ENCODE peak calls at places on chromosomes 16 and 17, in six cellular contexts. H, F, W, U, Y and T are unnamed samples.

GRCh38 chr17:28712037-28712704 is 483 bp upstream of the PROCA1 start:
- DNase-seq in H (no peak), W (peak; percentile 45), Y (no peak), F (no peak), U (peak; percentile 84), T (no peak)

GRCh38 chr17:30554839-30555751 is 77.9 kb downstream of the GOSR1 start:
- DNase-seq in Y (no peak), W (no peak), F (no peak), H (no peak), U (peak; percentile 73), T (no peak)

GRCh38 chr17:14875557-14876412 is 389.3 kb downstream of the PMP22 start:
- DNase-seq in F (no peak), U (no peak), H (no peak), W (no peak), Y (peak; percentile 38), T (no peak)

GRCh38 chr17:2929881-2930533 is 133.4 kb downstream of the OR1D5 start:
- DNase-seq in U (no peak), F (peak; percentile 39), H (no peak), W (no peak), Y (peak; percentile 68), T (no peak)

GRCh38 chr17:2215616-2216364 is 87.8 kb downstream of the SMG6 start:
- DNase-seq in Y (no peak), H (no peak), U (peak; percentile 84), W (peak; percentile 41), F (peak; percentile 87), T (peak; percentile 49)

GRCh38 chr16:62167551-62167950 is 131.3 kb upstream of the CDH8 start:
- DNase-seq in W (no peak), U (no peak), F (no peak), Y (no peak), H (no peak), T (no peak)

GRCh38 chr17:7204828-7205461 is 14.7 kb downstream of the DLG4 start:
- DNase-seq in F (peak; percentile 95), H (peak; percentile 56), W (peak; percentile 98), U (peak; percentile 95), Y (peak; percentile 73), T (peak; percentile 83)

GRCh38 chr17:55962931-55963378 is 190.3 kb upstream of the ANKFN1 start:
- DNase-seq in F (no peak), U (no peak), Y (no peak), W (no peak), H (no peak), T (no peak)

GRCh38 chr17:7676533-7676932 is 10.8 kb downstream of the TP53 start:
- DNase-seq in Y (no peak), F (no peak), U (no peak), W (no peak), H (no peak), T (no peak)

GRCh38 chr16:75761111-75761510 is 34.8 kb upstream of the CPHXL start:
- DNase-seq in H (no peak), F (peak; percentile 59), W (no peak), Y (no peak), U (no peak), T (no peak)

GRCh38 chr17:4708436-4708835 is 2.0 kb upstream of the ARRB2 start:
- DNase-seq in F (peak; percentile 83), H (no peak), U (peak; percentile 67), W (peak; percentile 36), Y (no peak), T (peak; percentile 49)

GRCh38 chr17:40707720-40708119 is 4.2 kb upstream of the KRT24 start:
- DNase-seq in H (no peak), Y (no peak), F (no peak), U (no peak), W (no peak), T (peak; percentile 58)

GRCh38 chr16:57264950-57265371 is 19.5 kb downstream of the PLLP start:
- DNase-seq in W (no peak), F (no peak), H (no peak), Y (peak; percentile 91), U (peak; percentile 57), T (peak; percentile 86)

GRCh38 chr16:67939507-67940435 is 3.1 kb upstream of the PSMB10 start:
- DNase-seq in H (no peak), U (peak; percentile 71), F (no peak), Y (peak; percentile 55), W (no peak), T (no peak)

GRCh38 chr17:65222216-65222738 is 85.1 kb downstream of the RGS9 start:
- DNase-seq in F (no peak), W (no peak), Y (no peak), U (no peak), H (no peak), T (no peak)

GRCh38 chr17:44865231-44865660 is 17.6 kb downstream of the HIGD1B start:
- DNase-seq in F (peak; percentile 68), U (peak; percentile 79), Y (peak; percentile 68), W (peak; percentile 42), H (peak; percentile 7), T (peak; percentile 66)

GRCh38 chr17:44864831-44865230 is 17.1 kb downstream of the HIGD1B start:
- DNase-seq in H (no peak), W (no peak), Y (no peak), U (peak; percentile 33), F (no peak), T (no peak)

GRCh38 chr17:44862278-44862914 is 14.7 kb downstream of the HIGD1B start:
- DNase-seq in F (no peak), W (no peak), U (peak; percentile 51), H (no peak), Y (no peak), T (no peak)

GRCh38 chr17:44865921-44866320 is 18.2 kb downstream of the HIGD1B start:
- DNase-seq in U (no peak), Y (no peak), F (no peak), W (no peak), H (no peak), T (no peak)

DNA sequence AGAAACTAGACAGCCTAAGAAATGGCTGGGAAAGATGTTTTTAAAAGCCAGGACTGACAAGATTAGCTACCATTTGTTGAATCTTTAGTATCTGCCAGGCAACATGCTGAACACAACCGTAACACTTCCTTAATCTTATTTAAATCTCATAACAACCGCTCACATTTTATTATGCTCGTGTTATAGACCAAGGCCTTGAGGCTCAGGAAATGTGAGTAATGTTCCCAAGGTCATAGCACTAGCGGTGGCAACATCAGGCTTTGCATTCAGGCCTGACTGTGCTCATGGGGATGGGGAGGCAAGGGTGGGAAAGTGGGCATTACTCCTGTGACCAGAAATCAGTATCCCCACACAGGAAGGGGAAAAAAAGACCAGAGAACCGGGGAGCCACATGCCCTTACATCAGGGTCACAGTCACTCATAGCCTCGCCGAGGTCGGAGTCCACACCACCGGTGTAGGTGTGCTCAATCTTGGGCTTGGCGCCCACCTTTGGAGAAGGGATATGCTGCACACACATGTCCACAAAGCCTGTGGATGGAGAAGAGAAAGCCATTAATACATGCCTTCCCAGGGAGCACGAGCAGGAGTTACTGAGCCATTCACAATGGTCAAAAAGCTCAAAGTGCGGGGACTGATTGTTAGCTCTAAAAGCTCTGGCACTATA is 15.7 kb downstream of the HIGD1B start:
- DNase-seq in W (no peak), U (peak; percentile 43), Y (no peak), H (no peak), F (no peak), T (no peak)
- H3K36me3 ChIP-seq in W (peaks cover 79% of the 10 kb centered on the region), U (peaks cover 10% of the 10 kb centered on the region), Y (peaks cover 41% of the 10 kb centered on the region), H (peaks cover 63% of the 10 kb centered on the region), F (peaks cover 31% of the 10 kb centered on the region), T (peaks cover 40% of the 10 kb centered on the region)

GRCh38 chr17:61455754-61456681 is 3.8 kb downstream of the TBX4 start:
- DNase-seq in F (no peak), U (no peak), H (no peak), Y (no peak), W (no peak), T (no peak)

GRCh38 chr17:61457226-61457983 is 5.2 kb downstream of the TBX4 start:
- DNase-seq in Y (no peak), F (peak; percentile 16), U (peak; percentile 72), H (no peak), W (no peak), T (no peak)

GRCh38 chr17:61458000-61458399 is 5.8 kb downstream of the TBX4 start:
- DNase-seq in W (no peak), F (no peak), Y (no peak), U (no peak), H (no peak), T (no peak)

GRCh38 chr17:61454932-61455753 is 2.9 kb downstream of the TBX4 start:
- DNase-seq in Y (no peak), F (no peak), U (no peak), W (no peak), H (no peak), T (no peak)

DNA sequence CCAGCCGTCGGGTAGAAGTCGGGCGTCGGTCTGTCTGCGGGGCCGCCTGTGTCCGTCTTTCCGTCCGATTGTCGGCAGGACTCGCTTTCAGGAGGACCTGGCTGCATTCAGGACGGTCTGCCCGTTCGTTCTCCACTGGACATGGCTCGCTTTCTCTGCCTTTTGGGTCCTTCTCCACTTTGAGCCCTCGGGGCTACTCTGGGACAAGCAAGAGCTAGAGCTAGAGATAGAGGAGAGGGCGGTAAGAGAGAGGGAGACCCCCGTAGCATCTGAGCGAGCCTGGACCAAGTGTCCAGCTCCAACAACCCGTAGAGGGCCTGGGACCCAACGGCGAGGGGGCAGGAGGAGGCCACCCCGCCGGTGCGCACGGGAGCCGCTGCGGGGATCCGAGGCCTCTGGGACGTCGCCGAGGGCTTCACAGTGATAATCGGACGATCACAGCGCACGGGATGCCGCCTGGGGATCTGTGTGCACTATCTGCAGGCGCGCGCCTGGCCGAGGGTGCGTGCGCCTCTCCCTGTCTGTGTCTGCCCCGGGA is 4.5 kb downstream of the TBX4 start:
- DNase-seq in W (no peak), U (peak; percentile 68), H (no peak), Y (no peak), F (no peak), T (no peak)
- H3K4me3 ChIP-seq in W (peak overlapping the region; percentile 25), U (no peak overlapping the region), H (peak overlapping the region; percentile 66), Y (no peak overlapping the region), F (no peak overlapping the region), T (peak overlapping the region; percentile 38)

DNA sequence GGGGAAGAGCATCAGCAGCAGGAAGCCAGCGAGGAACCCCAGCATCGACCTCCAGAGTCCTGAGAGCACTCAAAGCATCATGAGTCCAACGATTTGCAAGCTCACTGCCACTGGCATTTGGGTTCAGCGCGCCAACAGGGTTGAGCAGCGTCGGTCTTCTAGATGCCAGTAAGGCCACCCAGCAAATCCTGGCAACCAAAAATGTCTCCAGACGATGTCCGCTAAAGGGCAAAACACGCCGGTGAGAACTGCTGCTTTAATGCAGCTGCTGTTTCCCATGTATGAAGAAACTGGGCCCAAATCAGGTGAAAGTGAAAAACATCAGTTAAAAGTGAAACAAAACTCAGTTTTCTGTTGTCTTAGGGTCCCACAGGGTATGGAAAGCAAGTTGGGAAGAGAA is 70.2 kb downstream of the ANKRD11 start:
- DNase-seq in U (no peak), H (no peak), W (no peak), Y (no peak), F (no peak), T (no peak)
- H3K4me1 ChIP-seq in U (peaks cover 3% of the 10 kb centered on the region), H (peaks cover 60% of the 10 kb centered on the region), W (peaks cover 25% of the 10 kb centered on the region), Y (peaks cover 58% of the 10 kb centered on the region), F (no peaks in the 10 kb centered on the region), T (peaks cover 27% of the 10 kb centered on the region)

DNA sequence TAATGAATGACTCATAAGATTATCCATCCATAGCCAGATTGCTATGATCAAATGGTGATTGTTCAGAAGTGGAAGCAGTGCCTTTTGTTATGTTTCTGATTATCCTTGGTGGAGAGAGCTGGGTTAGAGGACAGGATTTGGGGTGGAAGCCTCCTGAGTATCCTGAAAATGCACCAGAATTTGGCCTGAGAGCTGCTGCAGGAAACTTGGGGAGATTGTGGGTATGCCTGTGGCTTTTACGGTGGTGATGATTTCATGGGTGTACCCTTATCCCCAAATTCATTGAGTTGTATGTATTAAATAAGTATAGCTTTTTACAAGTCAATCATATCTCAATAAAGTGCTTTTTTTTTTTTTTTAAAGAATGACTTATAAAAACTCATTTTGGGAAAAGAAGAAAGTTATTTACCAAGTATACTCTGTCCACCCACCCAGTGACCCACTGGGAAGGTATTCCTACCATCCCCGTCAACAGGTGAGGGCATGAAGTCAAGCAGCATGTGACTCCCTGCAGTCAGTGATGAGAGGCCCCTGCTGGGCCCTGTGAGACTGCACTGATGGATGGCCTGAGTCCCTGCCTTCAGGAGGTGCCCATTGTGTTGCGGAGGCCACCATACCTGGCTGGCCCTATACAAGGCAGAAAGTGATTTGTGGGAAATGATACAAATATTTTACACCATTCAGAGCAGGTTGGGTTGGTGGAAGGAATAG is 28.4 kb downstream of the NKD1 start:
- DNase-seq in H (no peak), U (peak; percentile 39), F (no peak), W (no peak), Y (no peak), T (no peak)
- H3K36me3 ChIP-seq in H (peaks cover 4% of the 10 kb centered on the region), U (no peaks in the 10 kb centered on the region), F (no peaks in the 10 kb centered on the region), W (no peaks in the 10 kb centered on the region), Y (no peaks in the 10 kb centered on the region), T (no peaks in the 10 kb centered on the region)